ENCODE peak calls at places on chromosomes 1 and 21, in nine cellular contexts. L, V, X, S, T, K, Q, O and W are unnamed samples.

GRCh38 chr1:74245168-74245753 is 10.1 kb downstream of the TNNI3K start:
- DNase-seq in L (no peak), V (no peak), X (no peak), S (no peak), T (no peak), K (no peak), Q (no peak), O (no peak), W (no peak)

GRCh38 chr1:230306158-230306557 is 120.0 kb downstream of the PGBD5 start:
- DNase-seq in L (no peak), V (peak; percentile 22), X (no peak), S (no peak), T (no peak), K (no peak), Q (no peak), O (no peak), W (no peak)

GRCh38 chr1:155940993-155941844 is at the start of gene RXFP4:
- DNase-seq in L (no peak), V (no peak), X (no peak), S (no peak), T (no peak), K (no peak), Q (no peak), O (peak; percentile 74), W (peak; percentile 53)

GRCh38 chr1:230986976-230987375 is 8.1 kb downstream of the ARV1 start:
- DNase-seq in L (no peak), V (no peak), X (peak; percentile 93), S (no peak), T (no peak), K (no peak), Q (no peak), O (no peak), W (no peak)

GRCh38 chr1:1799716-1800115 is 21.4 kb upstream of the NADK start:
- DNase-seq in L (no peak), V (no peak), X (no peak), S (no peak), T (no peak), K (no peak), Q (no peak), O (no peak), W (no peak)

GRCh38 chr1:22051607-22052114 is 848 bp upstream of the CDC42 start:
- DNase-seq in L (no peak), V (no peak), X (no peak), S (no peak), T (no peak), K (no peak), Q (no peak), O (no peak), W (no peak)

GRCh38 chr1:110690966-110691365 is 16.2 kb upstream of the KCNA3 start:
- DNase-seq in L (no peak), V (no peak), X (no peak), S (no peak), T (no peak), K (no peak), Q (no peak), O (no peak), W (no peak)

GRCh38 chr1:99139876-99140275 is 124.4 kb upstream of the PLPPR4 start:
- DNase-seq in L (no peak), V (no peak), X (no peak), S (no peak), T (no peak), K (no peak), Q (no peak), O (no peak), W (no peak)

GRCh38 chr1:227891955-227892871 is 55.5 kb downstream of the WNT9A start:
- DNase-seq in L (peak; percentile 25), V (no peak), X (no peak), S (peak; percentile 17), T (peak; percentile 58), K (peak; percentile 18), Q (no peak), O (no peak), W (peak; percentile 11)

GRCh38 chr1:209490013-209490412 is 93.5 kb upstream of the CAMK1G start:
- DNase-seq in L (no peak), V (no peak), X (peak; percentile 36), S (no peak), T (no peak), K (no peak), Q (no peak), O (peak; percentile 11), W (peak; percentile 37)

GRCh38 chr21:44300262-44300959 is 558 bp downstream of the PFKL start:
- DNase-seq in L (peak; percentile 84), V (peak; percentile 88), X (peak; percentile 56), S (peak; percentile 44), T (peak; percentile 88), K (peak; percentile 73), Q (peak; percentile 56), O (peak; percentile 26), W (peak; percentile 22)

GRCh38 chr21:28776251-28776650 is 216.4 kb downstream of the LTN1 start:
- DNase-seq in L (no peak), V (no peak), X (peak; percentile 81), S (no peak), T (no peak), K (no peak), Q (no peak), O (no peak), W (peak; percentile 92)

GRCh38 chr21:44764319-44765230 is 37.0 kb downstream of the UBE2G2 start:
- DNase-seq in L (no peak), V (no peak), X (no peak), S (no peak), T (no peak), K (no peak), Q (no peak), O (no peak), W (no peak)

GRCh38 chr1:31368611-31369107 is 4.2 kb downstream of the FABP3 start:
- DNase-seq in L (peak; percentile 79), V (no peak), X (no peak), S (no peak), T (no peak), K (no peak), Q (no peak), O (no peak), W (no peak)

GRCh38 chr1:164774819-164775654 is 216.1 kb downstream of the PBX1 start:
- DNase-seq in L (no peak), V (no peak), X (peak; percentile 65), S (no peak), T (no peak), K (no peak), Q (no peak), O (peak; percentile 92), W (no peak)

GRCh38 chr1:103177146-103177850 is 69.0 kb upstream of the COL11A1 start:
- DNase-seq in L (no peak), V (no peak), X (no peak), S (no peak), T (no peak), K (no peak), Q (no peak), O (no peak), W (no peak)

GRCh38 chr1:17527036-17527914 is 12.2 kb upstream of the ARHGEF10L start:
- DNase-seq in L (no peak), V (no peak), X (peak; percentile 76), S (no peak), T (no peak), K (no peak), Q (no peak), O (no peak), W (peak; percentile 74)

GRCh38 chr1:152777510-152778137 is 2.7 kb downstream of the LCE1F start:
- DNase-seq in L (no peak), V (no peak), X (no peak), S (peak; percentile 48), T (no peak), K (no peak), Q (no peak), O (no peak), W (no peak)

GRCh38 chr1:37143818-37144217 is 109.5 kb upstream of the GRIK3 start:
- DNase-seq in L (no peak), V (no peak), X (no peak), S (no peak), T (no peak), K (no peak), Q (no peak), O (no peak), W (no peak)